ENCODE peak calls at places on chromosome 2, in six cellular contexts. One of them, this sample, is unnamed.

GRCh38 chr2:61426267-61426897 is 44.5 kb downstream of the USP34 start:
- DNase-seq in omental fat pad: no peak
- DNase-seq in RWPE1: peak; percentile 18
- DNase-seq in nucleus accumbens: peak; percentile 20
- DNase-seq in psoas muscle: peak; percentile 30
- DNase-seq in stimulated activated CD8-positive, alpha-beta memory T cell treated with anti-CD3 and anti-CD28 coated beads, Interleukin-7, amount 100 ng/mL, for 1 hour: peak; percentile 39
- DNase-seq in this sample: peak; percentile 82

GRCh38 chr2:127674241-127675209 is 805 bp downstream of the LIMS2 start:
- DNase-seq in RWPE1: peak; percentile 45
- DNase-seq in psoas muscle: peak; percentile 48
- DNase-seq in stimulated activated CD8-positive, alpha-beta memory T cell treated with anti-CD3 and anti-CD28 coated beads, Interleukin-7, amount 100 ng/mL, for 1 hour: no peak
- DNase-seq in nucleus accumbens: no peak
- DNase-seq in omental fat pad: no peak
- DNase-seq in this sample: peak; percentile 47

GRCh38 chr2:101776172-101777043 is 78.9 kb downstream of the MAP4K4 start:
- DNase-seq in RWPE1: no peak
- DNase-seq in psoas muscle: no peak
- DNase-seq in omental fat pad: no peak
- DNase-seq in nucleus accumbens: no peak
- DNase-seq in stimulated activated CD8-positive, alpha-beta memory T cell treated with anti-CD3 and anti-CD28 coated beads, Interleukin-7, amount 100 ng/mL, for 1 hour: no peak
- DNase-seq in this sample: peak; percentile 22

GRCh38 chr2:170820647-170821630 is 4.3 kb downstream of the GAD1 start:
- DNase-seq in psoas muscle: no peak
- DNase-seq in stimulated activated CD8-positive, alpha-beta memory T cell treated with anti-CD3 and anti-CD28 coated beads, Interleukin-7, amount 100 ng/mL, for 1 hour: no peak
- DNase-seq in nucleus accumbens: peak; percentile 11
- DNase-seq in omental fat pad: no peak
- DNase-seq in RWPE1: no peak
- DNase-seq in this sample: no peak

GRCh38 chr2:20803974-20804373 is 18.9 kb downstream of the LDAH start:
- DNase-seq in psoas muscle: no peak
- DNase-seq in RWPE1: no peak
- DNase-seq in omental fat pad: no peak
- DNase-seq in stimulated activated CD8-positive, alpha-beta memory T cell treated with anti-CD3 and anti-CD28 coated beads, Interleukin-7, amount 100 ng/mL, for 1 hour: no peak
- DNase-seq in nucleus accumbens: no peak
- DNase-seq in this sample: no peak

GRCh38 chr2:83971547-83971946 is 487.5 kb downstream of the SUCLG1 start:
- DNase-seq in RWPE1: no peak
- DNase-seq in stimulated activated CD8-positive, alpha-beta memory T cell treated with anti-CD3 and anti-CD28 coated beads, Interleukin-7, amount 100 ng/mL, for 1 hour: no peak
- DNase-seq in omental fat pad: no peak
- DNase-seq in nucleus accumbens: no peak
- DNase-seq in psoas muscle: no peak
- DNase-seq in this sample: no peak

GRCh38 chr2:128753321-128753720 is 434.7 kb upstream of the HS6ST1 start:
- DNase-seq in nucleus accumbens: no peak
- DNase-seq in RWPE1: no peak
- DNase-seq in psoas muscle: no peak
- DNase-seq in stimulated activated CD8-positive, alpha-beta memory T cell treated with anti-CD3 and anti-CD28 coated beads, Interleukin-7, amount 100 ng/mL, for 1 hour: no peak
- DNase-seq in omental fat pad: no peak
- DNase-seq in this sample: no peak

GRCh38 chr2:106614511-106615291 is 127.5 kb downstream of the CD8B2 start:
- DNase-seq in nucleus accumbens: no peak
- DNase-seq in RWPE1: no peak
- DNase-seq in omental fat pad: no peak
- DNase-seq in stimulated activated CD8-positive, alpha-beta memory T cell treated with anti-CD3 and anti-CD28 coated beads, Interleukin-7, amount 100 ng/mL, for 1 hour: no peak
- DNase-seq in psoas muscle: no peak
- DNase-seq in this sample: peak; percentile 64

GRCh38 chr2:20225294-20226151 is 593 bp upstream of the SDC1 start:
- DNase-seq in RWPE1: no peak
- DNase-seq in stimulated activated CD8-positive, alpha-beta memory T cell treated with anti-CD3 and anti-CD28 coated beads, Interleukin-7, amount 100 ng/mL, for 1 hour: no peak
- DNase-seq in omental fat pad: no peak
- DNase-seq in psoas muscle: peak; percentile 41
- DNase-seq in nucleus accumbens: peak; percentile 34
- DNase-seq in this sample: peak; percentile 83

GRCh38 chr2:158232476-158232875 is 130.8 kb downstream of the UPP2 start:
- DNase-seq in psoas muscle: no peak
- DNase-seq in stimulated activated CD8-positive, alpha-beta memory T cell treated with anti-CD3 and anti-CD28 coated beads, Interleukin-7, amount 100 ng/mL, for 1 hour: no peak
- DNase-seq in nucleus accumbens: no peak
- DNase-seq in omental fat pad: no peak
- DNase-seq in RWPE1: peak; percentile 2
- DNase-seq in this sample: peak; percentile 88

GRCh38 chr2:139217641-139218040 is 437.5 kb upstream of the NXPH2 start:
- DNase-seq in psoas muscle: no peak
- DNase-seq in stimulated activated CD8-positive, alpha-beta memory T cell treated with anti-CD3 and anti-CD28 coated beads, Interleukin-7, amount 100 ng/mL, for 1 hour: no peak
- DNase-seq in omental fat pad: no peak
- DNase-seq in RWPE1: no peak
- DNase-seq in nucleus accumbens: no peak
- DNase-seq in this sample: peak; percentile 80

GRCh38 chr2:12014088-12014960 is 267.9 kb downstream of the LPIN1 start:
- DNase-seq in omental fat pad: no peak
- DNase-seq in nucleus accumbens: no peak
- DNase-seq in RWPE1: no peak
- DNase-seq in stimulated activated CD8-positive, alpha-beta memory T cell treated with anti-CD3 and anti-CD28 coated beads, Interleukin-7, amount 100 ng/mL, for 1 hour: no peak
- DNase-seq in psoas muscle: no peak
- DNase-seq in this sample: peak; percentile 20

GRCh38 chr2:94622113-94622618 is 249.1 kb upstream of the TEKT4 start:
- DNase-seq in omental fat pad: no peak
- DNase-seq in psoas muscle: no peak
- DNase-seq in stimulated activated CD8-positive, alpha-beta memory T cell treated with anti-CD3 and anti-CD28 coated beads, Interleukin-7, amount 100 ng/mL, for 1 hour: no peak
- DNase-seq in nucleus accumbens: no peak
- DNase-seq in RWPE1: no peak
- DNase-seq in this sample: no peak

GRCh38 chr2:193584522-193584938 is 1389.8 kb upstream of the TMEFF2 start:
- DNase-seq in nucleus accumbens: no peak
- DNase-seq in psoas muscle: no peak
- DNase-seq in omental fat pad: no peak
- DNase-seq in stimulated activated CD8-positive, alpha-beta memory T cell treated with anti-CD3 and anti-CD28 coated beads, Interleukin-7, amount 100 ng/mL, for 1 hour: no peak
- DNase-seq in RWPE1: no peak
- DNase-seq in this sample: peak; percentile 77

GRCh38 chr2:39738941-39739340 is 40.1 kb downstream of the THUMPD2 start:
- DNase-seq in psoas muscle: no peak
- DNase-seq in omental fat pad: no peak
- DNase-seq in nucleus accumbens: no peak
- DNase-seq in stimulated activated CD8-positive, alpha-beta memory T cell treated with anti-CD3 and anti-CD28 coated beads, Interleukin-7, amount 100 ng/mL, for 1 hour: no peak
- DNase-seq in RWPE1: no peak
- DNase-seq in this sample: no peak

GRCh38 chr2:174492963-174493431 is 6.2 kb upstream of the GPR155 start:
- DNase-seq in nucleus accumbens: no peak
- DNase-seq in omental fat pad: no peak
- DNase-seq in psoas muscle: no peak
- DNase-seq in RWPE1: no peak
- DNase-seq in stimulated activated CD8-positive, alpha-beta memory T cell treated with anti-CD3 and anti-CD28 coated beads, Interleukin-7, amount 100 ng/mL, for 1 hour: no peak
- DNase-seq in this sample: no peak

GRCh38 chr2:28896906-28897305 is 2.4 kb downstream of the WDR43 start:
- DNase-seq in omental fat pad: no peak
- DNase-seq in stimulated activated CD8-positive, alpha-beta memory T cell treated with anti-CD3 and anti-CD28 coated beads, Interleukin-7, amount 100 ng/mL, for 1 hour: no peak
- DNase-seq in RWPE1: peak; percentile 64
- DNase-seq in psoas muscle: no peak
- DNase-seq in nucleus accumbens: no peak
- DNase-seq in this sample: no peak

GRCh38 chr2:160390544-160391258 is 102.9 kb downstream of the RBMS1 start:
- DNase-seq in RWPE1: peak; percentile 44
- DNase-seq in omental fat pad: no peak
- DNase-seq in stimulated activated CD8-positive, alpha-beta memory T cell treated with anti-CD3 and anti-CD28 coated beads, Interleukin-7, amount 100 ng/mL, for 1 hour: no peak
- DNase-seq in psoas muscle: no peak
- DNase-seq in nucleus accumbens: no peak
- DNase-seq in this sample: no peak

GRCh38 chr2:189249171-189249570 is 69.6 kb upstream of the COL5A2 start:
- DNase-seq in nucleus accumbens: no peak
- DNase-seq in RWPE1: no peak
- DNase-seq in omental fat pad: no peak
- DNase-seq in stimulated activated CD8-positive, alpha-beta memory T cell treated with anti-CD3 and anti-CD28 coated beads, Interleukin-7, amount 100 ng/mL, for 1 hour: no peak
- DNase-seq in psoas muscle: no peak
- DNase-seq in this sample: no peak

GRCh38 chr2:71276311-71277158 is 49.6 kb upstream of the PAIP2B start:
- DNase-seq in omental fat pad: peak; percentile 50
- DNase-seq in RWPE1: peak; percentile 95
- DNase-seq in nucleus accumbens: peak; percentile 92
- DNase-seq in stimulated activated CD8-positive, alpha-beta memory T cell treated with anti-CD3 and anti-CD28 coated beads, Interleukin-7, amount 100 ng/mL, for 1 hour: peak; percentile 69
- DNase-seq in psoas muscle: peak; percentile 90
- DNase-seq in this sample: peak; percentile 97

GRCh38 chr2:213229814-213230213 is 54.5 kb upstream of the SPAG16 start:
- DNase-seq in psoas muscle: no peak
- DNase-seq in RWPE1: peak; percentile 5
- DNase-seq in nucleus accumbens: no peak
- DNase-seq in omental fat pad: no peak
- DNase-seq in stimulated activated CD8-positive, alpha-beta memory T cell treated with anti-CD3 and anti-CD28 coated beads, Interleukin-7, amount 100 ng/mL, for 1 hour: no peak
- DNase-seq in this sample: peak; percentile 73

GRCh38 chr2:18614042-18614441 is 24.7 kb upstream of the NT5C1B start:
- DNase-seq in stimulated activated CD8-positive, alpha-beta memory T cell treated with anti-CD3 and anti-CD28 coated beads, Interleukin-7, amount 100 ng/mL, for 1 hour: no peak
- DNase-seq in omental fat pad: no peak
- DNase-seq in RWPE1: no peak
- DNase-seq in nucleus accumbens: no peak
- DNase-seq in psoas muscle: no peak
- DNase-seq in this sample: no peak

GRCh38 chr2:236337465-236338325 is 73.5 kb upstream of the ASB18 start:
- DNase-seq in nucleus accumbens: no peak
- DNase-seq in RWPE1: no peak
- DNase-seq in omental fat pad: no peak
- DNase-seq in stimulated activated CD8-positive, alpha-beta memory T cell treated with anti-CD3 and anti-CD28 coated beads, Interleukin-7, amount 100 ng/mL, for 1 hour: no peak
- DNase-seq in psoas muscle: no peak
- DNase-seq in this sample: no peak

GRCh38 chr2:190579058-190579410 is 44.5 kb upstream of the NEMP2 start:
- DNase-seq in RWPE1: no peak
- DNase-seq in omental fat pad: no peak
- DNase-seq in psoas muscle: no peak
- DNase-seq in stimulated activated CD8-positive, alpha-beta memory T cell treated with anti-CD3 and anti-CD28 coated beads, Interleukin-7, amount 100 ng/mL, for 1 hour: no peak
- DNase-seq in nucleus accumbens: no peak
- DNase-seq in this sample: no peak

GRCh38 chr2:18251486-18251885 is 309.0 kb downstream of the RDH14 start:
- DNase-seq in psoas muscle: no peak
- DNase-seq in RWPE1: no peak
- DNase-seq in stimulated activated CD8-positive, alpha-beta memory T cell treated with anti-CD3 and anti-CD28 coated beads, Interleukin-7, amount 100 ng/mL, for 1 hour: no peak
- DNase-seq in nucleus accumbens: no peak
- DNase-seq in omental fat pad: no peak
- DNase-seq in this sample: no peak

GRCh38 chr2:146193619-146194018 is 1651.2 kb upstream of the ACVR2A start:
- DNase-seq in stimulated activated CD8-positive, alpha-beta memory T cell treated with anti-CD3 and anti-CD28 coated beads, Interleukin-7, amount 100 ng/mL, for 1 hour: no peak
- DNase-seq in psoas muscle: no peak
- DNase-seq in omental fat pad: no peak
- DNase-seq in nucleus accumbens: no peak
- DNase-seq in RWPE1: no peak
- DNase-seq in this sample: no peak

GRCh38 chr2:46333912-46334311 is 36.7 kb downstream of the EPAS1 start:
- DNase-seq in stimulated activated CD8-positive, alpha-beta memory T cell treated with anti-CD3 and anti-CD28 coated beads, Interleukin-7, amount 100 ng/mL, for 1 hour: no peak
- DNase-seq in RWPE1: no peak
- DNase-seq in psoas muscle: no peak
- DNase-seq in omental fat pad: no peak
- DNase-seq in nucleus accumbens: no peak
- DNase-seq in this sample: peak; percentile 49

GRCh38 chr2:174495365-174496012 is 8.7 kb upstream of the GPR155 start:
- DNase-seq in nucleus accumbens: peak; percentile 29
- DNase-seq in RWPE1: no peak
- DNase-seq in omental fat pad: no peak
- DNase-seq in stimulated activated CD8-positive, alpha-beta memory T cell treated with anti-CD3 and anti-CD28 coated beads, Interleukin-7, amount 100 ng/mL, for 1 hour: no peak
- DNase-seq in psoas muscle: no peak
- DNase-seq in this sample: peak; percentile 75

GRCh38 chr2:166419616-166419934 is 43.8 kb upstream of the SCN9A start:
- DNase-seq in nucleus accumbens: no peak
- DNase-seq in omental fat pad: no peak
- DNase-seq in psoas muscle: no peak
- DNase-seq in stimulated activated CD8-positive, alpha-beta memory T cell treated with anti-CD3 and anti-CD28 coated beads, Interleukin-7, amount 100 ng/mL, for 1 hour: no peak
- DNase-seq in RWPE1: peak; percentile 19
- DNase-seq in this sample: peak; percentile 71

GRCh38 chr2:171893824-171894611 is at the start of gene SLC25A12:
- DNase-seq in RWPE1: peak; percentile 82
- DNase-seq in stimulated activated CD8-positive, alpha-beta memory T cell treated with anti-CD3 and anti-CD28 coated beads, Interleukin-7, amount 100 ng/mL, for 1 hour: peak; percentile 48
- DNase-seq in omental fat pad: peak; percentile 41
- DNase-seq in nucleus accumbens: peak; percentile 86
- DNase-seq in psoas muscle: peak; percentile 87
- DNase-seq in this sample: peak; percentile 97

GRCh38 chr2:10254373-10255188 is 48.1 kb upstream of the HPCAL1 start:
- DNase-seq in omental fat pad: no peak
- DNase-seq in stimulated activated CD8-positive, alpha-beta memory T cell treated with anti-CD3 and anti-CD28 coated beads, Interleukin-7, amount 100 ng/mL, for 1 hour: no peak
- DNase-seq in psoas muscle: no peak
- DNase-seq in nucleus accumbens: no peak
- DNase-seq in RWPE1: peak; percentile 77
- DNase-seq in this sample: peak; percentile 29

GRCh38 chr2:57906152-57906732 is 140.4 kb upstream of the VRK2 start:
- DNase-seq in stimulated activated CD8-positive, alpha-beta memory T cell treated with anti-CD3 and anti-CD28 coated beads, Interleukin-7, amount 100 ng/mL, for 1 hour: no peak
- DNase-seq in RWPE1: peak; percentile 67
- DNase-seq in omental fat pad: no peak
- DNase-seq in psoas muscle: no peak
- DNase-seq in nucleus accumbens: no peak
- DNase-seq in this sample: peak; percentile 71

GRCh38 chr2:20663196-20664070 is 3.5 kb upstream of the GDF7 start:
- DNase-seq in stimulated activated CD8-positive, alpha-beta memory T cell treated with anti-CD3 and anti-CD28 coated beads, Interleukin-7, amount 100 ng/mL, for 1 hour: no peak
- DNase-seq in psoas muscle: no peak
- DNase-seq in omental fat pad: no peak
- DNase-seq in nucleus accumbens: no peak
- DNase-seq in RWPE1: no peak
- DNase-seq in this sample: no peak

GRCh38 chr2:218710334-218710686 is 325 bp upstream of the TTLL4 start:
- DNase-seq in RWPE1: no peak
- DNase-seq in omental fat pad: no peak
- DNase-seq in nucleus accumbens: no peak
- DNase-seq in psoas muscle: no peak
- DNase-seq in stimulated activated CD8-positive, alpha-beta memory T cell treated with anti-CD3 and anti-CD28 coated beads, Interleukin-7, amount 100 ng/mL, for 1 hour: no peak
- DNase-seq in this sample: no peak

GRCh38 chr2:189163889-189164288 is 15.7 kb downstream of the COL5A2 start:
- DNase-seq in omental fat pad: no peak
- DNase-seq in psoas muscle: no peak
- DNase-seq in stimulated activated CD8-positive, alpha-beta memory T cell treated with anti-CD3 and anti-CD28 coated beads, Interleukin-7, amount 100 ng/mL, for 1 hour: no peak
- DNase-seq in RWPE1: no peak
- DNase-seq in nucleus accumbens: no peak
- DNase-seq in this sample: no peak